ENCODE peak calls at places on chromosomes 1 and 21, in six cellular contexts. T, M, Y, B, U and P are unnamed samples.

GRCh38 chr1:228276361-228276831 is 68.6 kb downstream of the OBSCN start:
- DNase-seq in U (no peak), B (no peak), T (no peak), M (no peak), Y (peak), P (peak)

GRCh38 chr21:15904389-15904788 is 174.6 kb downstream of the USP25 start:
- DNase-seq in B (no peak), U (no peak), Y (no peak), T (no peak), M (no peak), P (no peak)

GRCh38 chr1:44831516-44831915 is 11.5 kb downstream of the PTCH2 start:
- DNase-seq in T (no peak), U (no peak), Y (no peak), B (no peak), M (no peak), P (no peak)

GRCh38 chr21:43600642-43601397 is 58.5 kb downstream of the HSF2BP start:
- DNase-seq in T (no peak), Y (peak), B (no peak), M (peak), U (no peak), P (no peak)

GRCh38 chr1:164601399-164602141 is 42.6 kb downstream of the PBX1 start:
- DNase-seq in U (no peak), M (peak), B (no peak), T (no peak), Y (no peak), P (no peak)

GRCh38 chr1:26858160-26858559 is 4.8 kb upstream of the SFN start:
- DNase-seq in U (no peak), T (no peak), M (no peak), Y (no peak), B (no peak), P (no peak)

GRCh38 chr1:18852501-18852900 is 7.0 kb downstream of the TAS1R2 start:
- DNase-seq in Y (no peak), M (no peak), T (no peak), B (no peak), U (no peak), P (no peak)

GRCh38 chr1:96886474-96886873 is 164.9 kb downstream of the PTBP2 start:
- DNase-seq in M (no peak), Y (no peak), B (no peak), T (no peak), U (no peak), P (no peak)

GRCh38 chr1:228445867-228446584 is 29.4 kb upstream of the TRIM17 start:
- DNase-seq in T (no peak), M (no peak), Y (peak), B (peak), U (peak), P (peak)